ENCODE peak calls at places on chromosome 6, in seven cellular contexts. P is H9, Z is trophoblast cell, U is neuronal stem cell, C is mesenchymal stem cell, O is mesendoderm, I is H1. T is an unnamed sample.

GRCh38 chr6:70524721-70525286 is 41.9 kb upstream of the SDHAF4 start:
- DNase-seq in P (no peak), Z (no peak), U (no peak), C (no peak), O (no peak), I (no peak), T (peak; percentile 0)

GRCh38 chr6:48757661-48758060 is 646.7 kb upstream of the PTCHD4 start:
- DNase-seq in P (no peak), Z (no peak), U (no peak), C (no peak), O (no peak), I (no peak), T (no peak)

GRCh38 chr6:144952456-144953240 is 667.5 kb downstream of the UTRN start:
- DNase-seq in P (no peak), Z (no peak), U (no peak), C (no peak), O (no peak), I (no peak), T (no peak)

GRCh38 chr6:67467341-67467740 is 1167.7 kb upstream of the ADGRB3 start:
- DNase-seq in P (no peak), Z (no peak), U (no peak), C (no peak), O (no peak), I (no peak), T (no peak)

GRCh38 chr6:161009991-161010390 is 18.4 kb downstream of the MAP3K4 start:
- DNase-seq in P (no peak), Z (no peak), U (no peak), C (no peak), O (no peak), I (no peak), T (no peak)

GRCh38 chr6:98203170-98203806 is 631.1 kb upstream of the POU3F2 start:
- DNase-seq in P (no peak), Z (no peak), U (peak; percentile 49), C (peak; percentile 2), O (peak; percentile 61), I (no peak), T (peak; percentile 0)

GRCh38 chr6:69663215-69663614 is 133.6 kb downstream of the LMBRD1 start:
- DNase-seq in P (no peak), Z (no peak), U (no peak), C (no peak), O (no peak), I (no peak), T (no peak)

GRCh38 chr6:144149558-144149893 is 791 bp upstream of the STX11 start:
- DNase-seq in P (no peak), Z (peak; percentile 4), U (no peak), C (no peak), O (no peak), I (no peak), T (no peak)

GRCh38 chr6:161242779-161243693 is 30.8 kb downstream of the AGPAT4 start:
- DNase-seq in P (peak; percentile 87), Z (peak; percentile 90), U (peak; percentile 45), C (peak; percentile 30), O (peak; percentile 94), I (peak; percentile 79), T (peak; percentile 41)

DNA sequence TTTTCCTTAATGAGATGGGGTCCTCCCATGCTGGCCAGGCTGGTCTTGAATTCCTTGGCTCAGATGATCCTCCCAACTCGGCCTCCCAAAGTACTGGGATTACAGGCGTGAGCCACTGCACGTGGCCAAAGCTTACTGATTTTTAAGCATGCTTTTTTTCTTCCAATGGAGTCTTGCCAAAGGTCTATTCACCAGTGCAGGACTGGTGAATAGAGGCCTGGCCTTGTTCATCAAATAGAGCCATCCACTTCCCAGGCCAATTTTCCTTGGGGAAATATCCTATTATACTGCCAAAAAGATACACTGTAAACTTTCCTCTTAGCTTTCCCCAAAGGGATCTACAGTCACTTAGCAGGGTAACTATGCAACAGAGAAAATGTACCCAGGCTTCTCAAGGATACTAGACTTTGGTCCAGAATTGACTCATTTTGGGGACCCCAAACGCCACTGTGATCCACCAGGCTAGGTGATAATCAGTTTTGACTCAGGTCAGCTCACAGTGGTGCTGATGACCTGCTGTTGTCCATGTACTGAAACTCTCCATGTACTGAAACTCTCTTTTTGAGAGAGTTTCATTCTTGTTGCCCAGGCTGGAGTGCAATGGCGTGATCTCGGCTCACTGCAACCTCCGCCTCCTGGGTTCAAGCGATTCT is 91.8 kb downstream of the REPS1 start:
- DNase-seq in P (no peak), Z (no peak), U (no peak), C (no peak), O (no peak), I (no peak), T (no peak)
- H4K8ac ChIP-seq in P (no peak overlapping the region), Z (no peak overlapping the region), U (no peak overlapping the region), C (no peak overlapping the region), O (no peak overlapping the region), I (no peak overlapping the region), T (no peak overlapping the region)

GRCh38 chr6:116278478-116278822 is 1.3 kb downstream of the TSPYL1 start:
- DNase-seq in P (no peak), Z (no peak), U (no peak), C (no peak), O (no peak), I (no peak), T (no peak)

GRCh38 chr6:116279232-116280160 is at the start of gene TSPYL1:
- DNase-seq in P (peak; percentile 96), Z (peak; percentile 98), U (peak; percentile 97), C (peak; percentile 98), O (peak; percentile 99), I (peak; percentile 95), T (peak; percentile 97)

GRCh38 chr6:116278853-116279231 is 888 bp downstream of the TSPYL1 start:
- DNase-seq in P (no peak), Z (peak; percentile 10), U (no peak), C (no peak), O (no peak), I (no peak), T (peak; percentile 39)

GRCh38 chr6:116280161-116280959 is 630 bp upstream of the TSPYL1 start:
- DNase-seq in P (no peak), Z (no peak), U (no peak), C (peak; percentile 28), O (peak; percentile 34), I (no peak), T (peak; percentile 16)

DNA sequence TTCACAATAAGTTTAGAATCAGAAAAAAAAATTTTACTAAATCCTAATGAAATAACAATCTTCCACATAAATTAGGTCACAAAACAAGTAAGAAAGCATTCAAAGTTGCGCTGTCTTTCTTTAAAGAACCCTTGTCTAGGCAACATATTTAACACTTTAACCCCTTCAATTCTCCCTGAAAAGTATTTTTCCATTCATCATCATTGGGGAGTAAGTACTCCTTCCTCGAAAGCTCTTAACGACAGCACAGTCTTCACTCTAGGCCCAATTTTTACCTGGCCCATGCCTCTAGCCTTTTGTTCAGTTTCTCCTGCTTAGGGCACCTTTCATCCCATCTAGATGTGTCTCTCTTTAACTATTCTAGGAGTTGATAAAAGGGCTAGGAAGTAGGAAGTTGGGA is 2.6 kb downstream of the TSPYL1 start:
- DNase-seq in P (no peak), Z (no peak), U (no peak), C (no peak), O (peak; percentile 8), I (no peak), T (no peak)
- H4K8ac ChIP-seq in P (no peak overlapping the region), Z (no peak overlapping the region), U (no peak overlapping the region), C (no peak overlapping the region), O (no peak overlapping the region), I (no peak overlapping the region), T (no peak overlapping the region)

GRCh38 chr6:158895661-158896060 is 76.5 kb upstream of the EZR start:
- DNase-seq in P (no peak), Z (no peak), U (no peak), C (no peak), O (no peak), I (no peak), T (no peak)
- H4K8ac ChIP-seq in P (no peak overlapping the region), Z (no peak overlapping the region), U (no peak overlapping the region), C (no peak overlapping the region), O (no peak overlapping the region), I (no peak overlapping the region), T (no peak overlapping the region)

DNA sequence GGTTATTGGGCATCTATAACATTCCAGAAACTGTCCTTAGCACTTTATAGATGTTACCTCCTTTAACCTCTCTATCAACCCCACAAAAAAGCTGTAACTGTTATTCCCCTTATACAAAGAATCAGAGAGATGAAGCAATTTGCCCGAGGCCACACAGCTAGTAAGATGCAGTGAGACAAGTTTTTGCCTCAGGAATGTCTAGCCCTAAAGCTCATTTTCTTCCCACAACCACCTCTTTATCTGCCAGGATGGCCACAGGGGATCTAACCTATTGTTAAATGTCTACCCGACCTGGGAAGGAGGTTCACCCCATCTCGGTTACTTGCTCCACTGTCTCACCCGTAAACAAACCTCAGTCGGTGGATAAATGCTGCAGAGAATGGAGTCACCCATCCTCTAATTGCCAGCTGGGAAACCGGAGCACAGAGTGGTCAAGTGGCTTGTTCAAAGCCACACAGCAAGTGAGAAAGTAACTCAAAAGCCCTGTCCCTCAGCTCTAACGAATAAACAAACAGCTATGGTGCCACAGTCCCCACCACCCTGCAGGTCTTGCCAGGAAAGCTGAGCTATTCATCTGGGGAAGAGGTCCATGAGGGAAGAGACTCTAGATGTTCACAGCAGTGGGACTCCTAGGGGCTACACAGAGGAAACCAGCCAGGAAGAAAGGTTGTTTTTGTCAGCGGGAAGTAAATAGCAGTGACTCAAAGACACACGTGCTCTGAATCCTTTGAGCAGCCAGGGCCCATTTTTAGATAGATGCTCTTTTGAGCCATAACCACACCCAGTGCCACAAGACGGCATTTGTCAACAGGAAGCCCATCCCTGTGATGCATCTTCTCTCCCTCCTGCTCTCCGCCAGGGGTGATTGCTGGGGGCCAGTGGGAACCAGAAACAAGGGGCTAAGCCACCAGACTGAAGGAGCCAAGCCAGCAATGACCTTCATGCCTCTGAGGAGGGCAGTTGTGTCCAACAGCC is 32.2 kb upstream of the TCP11 start:
- DNase-seq in P (peak; percentile 22), Z (peak; percentile 89), U (no peak), C (no peak), O (peak; percentile 64), I (no peak), T (no peak)
- H4K8ac ChIP-seq in P (no peak overlapping the region), Z (no peak overlapping the region), U (no peak overlapping the region), C (no peak overlapping the region), O (no peak overlapping the region), I (no peak overlapping the region), T (no peak overlapping the region)

T was measured in IMR-90.